ENCODE peak calls at places on chromosomes 6 and 20, in six cellular contexts. L is mesendoderm, I is IMR-90, Q is H1, Z is neuronal stem cell, J is trophoblast cell. S is an unnamed sample.

GRCh38 chr6:6346427-6346826 is 26.0 kb upstream of the F13A1 start:
- DNase-seq in Z (no peak), L (no peak), I (no peak), Q (no peak), J (no peak), S (no peak)

GRCh38 chr6:34555328-34555727 is 801 bp downstream of the SPDEF start:
- DNase-seq in Z (no peak), I (no peak), Q (no peak), L (no peak), J (no peak), S (no peak)

GRCh38 chr20:46004813-46005505 is 3.7 kb upstream of the MMP9 start:
- DNase-seq in L (peak), Q (no peak), I (no peak), Z (no peak), J (peak), S (no peak)

GRCh38 chr6:110682460-110682853 is 132.8 kb downstream of the CDK19 start:
- DNase-seq in Q (no peak), L (peak), J (peak), I (peak), Z (peak), S (peak)

GRCh38 chr20:33693741-33694645 is 7.8 kb upstream of the E2F1 start:
- DNase-seq in L (no peak), J (no peak), Z (no peak), Q (peak), I (no peak), S (no peak)

GRCh38 chr6:144283781-144284473 is 1.2 kb upstream of the UTRN start:
- DNase-seq in Z (no peak), J (peak), Q (no peak), L (peak), I (peak), S (peak)

GRCh38 chr6:26064619-26065257 is 22.5 kb upstream of the HFE start:
- DNase-seq in I (peak), L (peak), Z (no peak), J (peak), Q (no peak), S (peak)

GRCh38 chr20:55333798-55334197 is 671.5 kb downstream of the CBLN4 start:
- DNase-seq in L (peak), I (no peak), Z (no peak), Q (no peak), J (no peak), S (no peak)

GRCh38 chr20:49325981-49326380 is 48.1 kb upstream of the ZNFX1 start:
- DNase-seq in L (no peak), I (peak), Q (no peak), J (no peak), Z (no peak), S (no peak)

GRCh38 chr6:56660374-56660730 is 17.7 kb upstream of the DST start:
- DNase-seq in L (no peak), I (peak), Z (no peak), Q (no peak), J (no peak), S (no peak)

GRCh38 chr6:149470948-149471347 is 13.9 kb downstream of the ZC3H12D start:
- DNase-seq in Q (no peak), J (no peak), Z (no peak), I (no peak), L (no peak), S (no peak)

GRCh38 chr6:39793528-39793927 is 1.4 kb downstream of the DAAM2 start:
- DNase-seq in J (no peak), L (no peak), Q (no peak), Z (no peak), I (no peak), S (no peak)

GRCh38 chr20:60244373-60245146 is 286.3 kb downstream of the CDH26 start:
- DNase-seq in Z (no peak), L (no peak), J (no peak), Q (no peak), I (no peak), S (no peak)

GRCh38 chr6:37251211-37251610 is 6.4 kb upstream of the TBC1D22B start:
- DNase-seq in J (no peak), I (peak), Z (no peak), L (no peak), Q (no peak), S (peak)

GRCh38 chr6:168864541-168865495 is 388.8 kb downstream of the THBS2 start:
- DNase-seq in Z (no peak), L (no peak), Q (no peak), J (no peak), I (no peak), S (no peak)

GRCh38 chr6:148559848-148560433 is 186.9 kb upstream of the UST start:
- DNase-seq in L (peak), Z (peak), Q (peak), I (peak), J (peak), S (peak)

GRCh38 chr6:23180504-23181293 is 611.3 kb downstream of the HDGFL1 start:
- DNase-seq in L (peak), Q (no peak), Z (peak), I (peak), J (no peak), S (peak)

GRCh38 chr6:31541059-31541657 is 645 bp downstream of the DDX39B start:
- DNase-seq in Z (peak), Q (no peak), L (peak), I (peak), J (no peak), S (peak)

GRCh38 chr6:39108041-39108839 is 6.7 kb downstream of the SAYSD1 start:
- DNase-seq in L (no peak), I (no peak), Q (no peak), Z (no peak), J (peak), S (no peak)

GRCh38 chr6:24761193-24761835 is 13.4 kb upstream of the GMNN start:
- DNase-seq in J (peak), I (no peak), L (peak), Q (no peak), Z (no peak), S (no peak)

GRCh38 chr6:56902551-56903464 is 52.1 kb upstream of the BEND6 start:
- DNase-seq in Q (no peak), J (peak), Z (peak), L (peak), I (peak), S (peak)

GRCh38 chr20:47126374-47126705 is 230.2 kb downstream of the ZMYND8 start:
- DNase-seq in I (no peak), J (no peak), Q (no peak), Z (no peak), L (no peak), S (peak)

GRCh38 chr6:134339216-134339615 is 21.3 kb upstream of the SGK1 start:
- DNase-seq in Q (no peak), J (no peak), I (no peak), Z (no peak), L (peak), S (no peak)

GRCh38 chr6:163782436-163783003 is 368.0 kb downstream of the QKI start:
- DNase-seq in Q (no peak), L (peak), I (no peak), J (no peak), Z (no peak), S (no peak)

GRCh38 chr6:73511796-73512195 is 9.0 kb downstream of the EEF1A1 start:
- DNase-seq in Q (peak), Z (no peak), L (peak), J (no peak), I (peak), S (peak)

GRCh38 chr20:55456316-55456940 is 548.9 kb downstream of the CBLN4 start:
- DNase-seq in Z (no peak), Q (no peak), I (no peak), J (no peak), L (no peak), S (no peak)

GRCh38 chr6:30844118-30844535 is 40.2 kb upstream of the DDR1 start:
- DNase-seq in J (peak), Q (no peak), Z (peak), I (peak), L (peak), S (peak)

GRCh38 chr6:3073382-3073781 is 5.1 kb downstream of the RIPK1 start:
- DNase-seq in Q (no peak), Z (no peak), L (no peak), I (no peak), J (no peak), S (no peak)
- H2AK5ac ChIP-seq in Q (peak), Z (peak), L (no peak), I (no peak), J (no peak), S (no peak)

GRCh38 chr20:21074605-21075336 is 31.4 kb downstream of the LINC00237 start:
- DNase-seq in L (no peak), Q (no peak), J (no peak), Z (no peak), I (no peak), S (no peak)
- H3K18ac ChIP-seq in L (no peak), Q (no peak), J (no peak), Z (no peak), I (no peak), S (no peak)

GRCh38 chr6:35719830-35720733 is 16.8 kb upstream of the ARMC12 start:
- DNase-seq in Z (no peak), I (peak), L (peak), Q (peak), J (peak), S (peak)

GRCh38 chr6:35718354-35718695 is 18.5 kb upstream of the ARMC12 start:
- DNase-seq in Q (no peak), L (no peak), J (no peak), I (no peak), Z (no peak), S (no peak)

GRCh38 chr6:35717449-35718353 is 19.1 kb upstream of the ARMC12 start:
- DNase-seq in J (no peak), I (no peak), Z (no peak), Q (no peak), L (no peak), S (no peak)

GRCh38 chr6:35718911-35719381 is 17.9 kb upstream of the ARMC12 start:
- DNase-seq in J (no peak), I (no peak), Q (no peak), Z (no peak), L (no peak), S (peak)

DNA sequence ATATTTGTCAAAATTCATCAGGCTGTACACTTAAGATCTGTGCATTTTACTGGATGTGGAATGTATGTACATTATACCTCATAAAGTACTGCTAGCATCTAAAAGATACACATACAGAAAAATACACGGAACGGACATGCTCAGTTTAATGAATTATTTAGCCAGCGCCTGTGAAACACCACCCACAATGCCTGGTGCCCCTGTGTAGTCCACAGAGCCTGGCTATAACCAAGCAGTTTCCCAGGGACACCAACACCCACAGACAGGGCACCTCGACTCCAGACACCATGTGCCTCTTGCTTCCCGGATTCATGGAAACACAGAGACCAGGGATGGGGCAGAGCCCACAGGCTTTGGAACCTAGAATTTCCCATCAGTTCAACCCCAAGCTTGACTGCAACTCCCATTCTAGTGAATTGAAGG is 17.4 kb upstream of the ARMC12 start:
- DNase-seq in I (no peak), Q (no peak), L (no peak), J (no peak), Z (no peak), S (no peak)
- H3K4me3 ChIP-seq in I (no peak), Q (no peak), L (no peak), J (no peak), Z (no peak), S (no peak)

DNA sequence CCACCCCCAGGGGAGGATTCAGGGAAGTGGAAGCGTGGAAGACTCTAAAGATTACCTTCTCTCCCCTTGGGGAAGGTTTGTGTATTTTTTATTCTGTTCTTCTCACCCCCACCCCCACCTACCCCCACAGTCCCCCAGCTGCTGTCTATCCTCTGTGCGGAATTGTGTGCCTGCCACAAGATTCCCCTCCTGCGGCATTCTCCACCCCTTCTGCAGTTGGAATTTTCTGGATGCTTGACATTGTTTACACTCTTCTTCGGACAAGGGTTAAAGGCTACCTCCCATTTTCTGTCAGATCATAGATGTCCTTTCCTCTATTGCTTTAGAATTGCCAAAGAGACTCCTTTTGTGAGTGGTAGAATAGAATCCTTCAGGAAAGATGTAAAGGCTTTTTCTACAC is 60.4 kb upstream of the EDN3 start:
- DNase-seq in I (no peak), Q (no peak), J (peak), Z (no peak), L (peak), S (no peak)
- H2AK5ac ChIP-seq in I (no peak), Q (no peak), J (no peak), Z (no peak), L (no peak), S (no peak)

DNA sequence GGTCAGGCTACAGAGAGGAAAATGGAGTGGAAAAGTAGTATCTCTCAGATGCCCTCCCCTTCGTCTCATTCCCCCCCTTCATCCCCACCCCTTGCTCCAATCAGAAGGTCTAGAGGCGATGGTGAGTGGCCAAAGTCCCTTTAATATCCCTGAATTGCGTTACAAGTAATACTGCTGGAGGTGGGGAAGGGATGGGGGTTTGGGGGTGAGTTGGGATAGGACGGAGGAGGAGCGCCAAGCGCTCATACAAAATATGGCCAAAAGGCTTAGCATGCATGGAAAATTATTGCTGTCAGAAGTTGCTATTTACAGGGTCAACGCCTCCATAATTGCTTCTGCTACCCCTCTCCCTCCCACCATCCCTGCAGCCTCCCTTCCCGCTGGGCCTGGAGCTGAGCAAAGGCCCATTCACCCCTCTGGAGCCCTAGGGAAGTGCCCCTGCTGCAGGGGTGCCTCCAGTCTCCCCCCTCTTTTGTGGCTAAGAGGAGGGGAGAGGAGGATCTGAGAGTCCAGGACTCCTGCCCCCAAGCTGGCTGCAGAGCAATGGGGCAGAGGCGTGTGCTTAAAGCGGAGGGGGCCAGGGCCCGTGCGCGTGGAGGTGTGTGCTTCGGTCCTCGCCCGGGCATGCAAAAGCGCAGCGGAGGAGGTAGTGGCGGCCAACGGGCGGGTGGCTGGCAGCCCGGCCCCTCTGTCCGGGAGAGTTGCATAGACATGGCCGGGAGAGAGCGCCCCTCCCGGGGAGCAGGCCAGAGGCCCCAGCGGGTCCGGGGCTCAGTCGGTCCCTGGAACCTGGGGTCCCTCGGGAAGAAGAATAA is 8.7 kb upstream of the SRXN1 start:
- DNase-seq in I (no peak), Q (peak), J (no peak), L (no peak), Z (no peak), S (no peak)
- H3K18ac ChIP-seq in I (no peak), Q (peak), J (no peak), L (peak), Z (peak), S (no peak)

GRCh38 chr20:59048681-59049030 is 6.1 kb upstream of the PRELID3B start:
- DNase-seq in L (no peak), Q (no peak), J (peak), Z (no peak), I (no peak), S (no peak)
- H3K4me3 ChIP-seq in L (no peak), Q (no peak), J (no peak), Z (no peak), I (no peak), S (peak)

GRCh38 chr6:158853072-158853871 is 34.1 kb upstream of the EZR start:
- DNase-seq in J (peak), Z (peak), I (peak), Q (peak), L (peak), S (peak)
- H2AK5ac ChIP-seq in J (peak), Z (no peak), I (peak), Q (peak), L (peak), S (peak)

GRCh38 chr6:130424704-130425103 is 58.9 kb downstream of the TMEM200A start:
- DNase-seq in I (no peak), L (peak), Q (no peak), Z (no peak), J (no peak), S (no peak)
- H3K18ac ChIP-seq in I (peak), L (no peak), Q (peak), Z (no peak), J (no peak), S (no peak)